ENCODE peak calls at places on chromosome 20, in ten cellular contexts. O, B, Z, C, W, U, S, D, K and X are unnamed samples.

GRCh38 chr20:25160457-25160856 is 35.1 kb upstream of the ENTPD6 start:
- DNase-seq in O (no peak), B (no peak), Z (no peak), C (no peak), W (no peak), U (no peak), S (no peak), D (no peak), K (no peak), X (no peak)

GRCh38 chr20:24109008-24109407 is 120.4 kb upstream of the GGTLC1 start:
- DNase-seq in O (no peak), B (no peak), Z (no peak), C (no peak), W (no peak), U (no peak), S (peak), D (no peak), K (no peak), X (peak)

GRCh38 chr20:23048283-23049200 is 930 bp downstream of the THBD start:
- DNase-seq in O (no peak), B (no peak), Z (peak), C (no peak), W (peak), U (no peak), S (no peak), D (peak), K (no peak), X (no peak)

GRCh38 chr20:21101453-21102251 is 4.5 kb downstream of the LINC00237 start:
- DNase-seq in O (no peak), B (no peak), Z (peak), C (no peak), W (no peak), U (no peak), S (no peak), D (no peak), K (peak), X (no peak)

GRCh38 chr20:63854069-63854765 is 7.1 kb upstream of the ABHD16B start:
- DNase-seq in O (no peak), B (no peak), Z (no peak), C (no peak), W (no peak), U (no peak), S (no peak), D (no peak), K (no peak), X (no peak)

GRCh38 chr20:62578294-62578897 is 63.9 kb upstream of the SLCO4A1 start:
- DNase-seq in O (no peak), B (no peak), Z (no peak), C (no peak), W (no peak), U (no peak), S (no peak), D (no peak), K (no peak), X (no peak)

GRCh38 chr20:57377350-57377749 is 13.8 kb upstream of the RBM38 start:
- DNase-seq in O (no peak), B (no peak), Z (no peak), C (no peak), W (no peak), U (no peak), S (no peak), D (no peak), K (no peak), X (no peak)

GRCh38 chr20:4613718-4614620 is 107.7 kb upstream of the PRND start:
- DNase-seq in O (no peak), B (peak), Z (peak), C (no peak), W (peak), U (peak), S (peak), D (peak), K (peak), X (peak)

GRCh38 chr20:44151621-44152416 is 35.2 kb downstream of the JPH2 start:
- DNase-seq in O (no peak), B (no peak), Z (no peak), C (no peak), W (no peak), U (no peak), S (no peak), D (peak), K (no peak), X (no peak)

GRCh38 chr20:54049156-54049555 is 21.2 kb downstream of the BCAS1 start:
- DNase-seq in O (no peak), B (no peak), Z (no peak), C (no peak), W (no peak), U (no peak), S (no peak), D (no peak), K (no peak), X (no peak)

GRCh38 chr20:57849126-57849867 is 139.5 kb upstream of the PMEPA1 start:
- DNase-seq in O (peak), B (no peak), Z (no peak), C (no peak), W (no peak), U (no peak), S (no peak), D (no peak), K (no peak), X (no peak)

GRCh38 chr20:20228351-20228750 is 139.6 kb upstream of the INSM1 start:
- DNase-seq in O (no peak), B (no peak), Z (no peak), C (no peak), W (no peak), U (no peak), S (no peak), D (no peak), K (no peak), X (no peak)

GRCh38 chr20:21090112-21090737 is 15.9 kb downstream of the LINC00237 start:
- DNase-seq in O (no peak), B (no peak), Z (no peak), C (no peak), W (no peak), U (no peak), S (no peak), D (no peak), K (no peak), X (no peak)

GRCh38 chr20:35021831-35022230 is 66.2 kb downstream of the MYH7B start:
- DNase-seq in O (no peak), B (no peak), Z (no peak), C (no peak), W (no peak), U (no peak), S (no peak), D (no peak), K (no peak), X (no peak)

GRCh38 chr20:3710027-3710426 is 2.4 kb downstream of the SIGLEC1 start:
- DNase-seq in O (no peak), B (no peak), Z (no peak), C (no peak), W (no peak), U (no peak), S (no peak), D (no peak), K (no peak), X (no peak)

GRCh38 chr20:62780696-62781095 is 15.6 kb upstream of the MRGBP start:
- DNase-seq in O (no peak), B (no peak), Z (no peak), C (no peak), W (no peak), U (no peak), S (no peak), D (no peak), K (no peak), X (no peak)

GRCh38 chr20:35015863-35016193 is 60.2 kb downstream of the MYH7B start:
- DNase-seq in O (no peak), B (no peak), Z (no peak), C (no peak), W (no peak), U (no peak), S (no peak), D (no peak), K (no peak), X (no peak)

GRCh38 chr20:10671850-10672578 is 1.8 kb downstream of the JAG1 start:
- DNase-seq in O (no peak), B (no peak), Z (peak), C (no peak), W (peak), U (no peak), S (no peak), D (peak), K (no peak), X (no peak)

GRCh38 chr20:10674684-10675455 is 1.1 kb upstream of the JAG1 start:
- DNase-seq in O (no peak), B (no peak), Z (peak), C (peak), W (peak), U (no peak), S (no peak), D (peak), K (no peak), X (no peak)

GRCh38 chr20:22471156-22471836 is 113.1 kb downstream of the FOXA2 start:
- DNase-seq in O (no peak), B (no peak), Z (peak), C (no peak), W (no peak), U (no peak), S (no peak), D (no peak), K (no peak), X (no peak)

GRCh38 chr20:57164872-57165271 is 101.6 kb downstream of the BMP7 start:
- DNase-seq in O (no peak), B (no peak), Z (no peak), C (no peak), W (no peak), U (no peak), S (no peak), D (no peak), K (no peak), X (no peak)

GRCh38 chr20:62804632-62805364 is at the start of gene OGFR:
- DNase-seq in O (no peak), B (no peak), Z (peak), C (peak), W (peak), U (peak), S (peak), D (peak), K (peak), X (peak)

GRCh38 chr20:41261790-41262717 is 55.5 kb downstream of the ZHX3 start:
- DNase-seq in O (no peak), B (peak), Z (no peak), C (no peak), W (no peak), U (no peak), S (no peak), D (no peak), K (no peak), X (no peak)

GRCh38 chr20:31747640-31748039 is 8.6 kb downstream of the TPX2 start:
- DNase-seq in O (no peak), B (no peak), Z (no peak), C (no peak), W (no peak), U (no peak), S (no peak), D (no peak), K (no peak), X (no peak)

GRCh38 chr20:63740070-63740500 is 509 bp downstream of the SLC2A4RG start:
- DNase-seq in O (no peak), B (no peak), Z (peak), C (peak), W (peak), U (no peak), S (peak), D (peak), K (no peak), X (peak)

GRCh38 chr20:61590236-61590635 is 338.2 kb downstream of the CDH4 start:
- DNase-seq in O (no peak), B (no peak), Z (no peak), C (no peak), W (no peak), U (no peak), S (no peak), D (no peak), K (no peak), X (no peak)

GRCh38 chr20:53580376-53581111 is 13.1 kb downstream of the ZNF217 start:
- DNase-seq in O (no peak), B (no peak), Z (no peak), C (no peak), W (no peak), U (no peak), S (no peak), D (no peak), K (no peak), X (no peak)

GRCh38 chr20:32972181-32973076 is 31.8 kb downstream of the SUN5 start:
- DNase-seq in O (no peak), B (no peak), Z (no peak), C (no peak), W (no peak), U (peak), S (peak), D (no peak), K (peak), X (peak)